ENCODE peak calls at places on chromosome 10, in five cellular contexts. M, L, R, J and N are unnamed samples.
A peak's percentile ranks its signal among the peaks of the same experiment; 100 is the strongest.

GRCh38 chr10:28818645-28819036 is 141.3 kb downstream of the BAMBI start:
- DNase-seq in M (no peak), J (no peak), R (no peak), L (peak; percentile 81), N (no peak)

GRCh38 chr10:58892039-58892665 is 284.3 kb upstream of the PHYHIPL start:
- DNase-seq in M (no peak), R (no peak), L (no peak), J (no peak), N (no peak)

GRCh38 chr10:36094091-36094490 is 452.0 kb upstream of the FZD8 start:
- DNase-seq in J (no peak), L (no peak), R (peak; percentile 3), M (no peak), N (no peak)

GRCh38 chr10:118383063-118383689 is 41.1 kb upstream of the FAM204A start:
- DNase-seq in M (no peak), J (no peak), R (no peak), L (no peak), N (no peak)

GRCh38 chr10:58457761-58458616 is 54.7 kb upstream of the BICC1 start:
- DNase-seq in L (peak; percentile 77), M (peak; percentile 54), R (peak; percentile 38), J (no peak), N (peak; percentile 68)

GRCh38 chr10:117327262-117327661 is 48.0 kb downstream of the PDZD8 start:
- DNase-seq in R (no peak), M (no peak), L (no peak), J (no peak), N (no peak)

GRCh38 chr10:132746801-132747625 is 38.9 kb downstream of the NKX6-2 start:
- DNase-seq in L (no peak), M (no peak), R (no peak), J (no peak), N (peak; percentile 24)

GRCh38 chr10:68082815-68083395 is 7.8 kb upstream of the HERC4 start:
- DNase-seq in L (no peak), J (no peak), M (no peak), R (no peak), N (no peak)

GRCh38 chr10:95303535-95303934 is 12.7 kb upstream of the PDLIM1 start:
- DNase-seq in R (no peak), L (no peak), J (no peak), M (peak; percentile 34), N (no peak)

GRCh38 chr10:128160335-128160734 is 34.1 kb upstream of the MKI67 start:
- DNase-seq in J (no peak), M (no peak), L (no peak), R (no peak), N (no peak)

GRCh38 chr10:67612577-67613537 is 83.1 kb downstream of the CTNNA3 start:
- DNase-seq in M (no peak), J (peak; percentile 54), L (no peak), R (peak; percentile 45), N (no peak)

GRCh38 chr10:35635576-35635975 is 6.5 kb downstream of the FZD8 start:
- DNase-seq in J (no peak), M (peak; percentile 68), L (peak; percentile 37), R (peak; percentile 63), N (no peak)

GRCh38 chr10:119871881-119872609 is 598 bp downstream of the MCMBP start:
- DNase-seq in M (peak; percentile 76), J (peak; percentile 75), R (peak; percentile 49), L (peak; percentile 34), N (no peak)

GRCh38 chr10:72291019-72291532 is 17.4 kb downstream of the DDIT4 start:
- DNase-seq in L (no peak), R (peak; percentile 63), M (no peak), J (no peak), N (no peak)

GRCh38 chr10:130201043-130201380 is 64.8 kb downstream of the GLRX3 start:
- DNase-seq in J (no peak), L (no peak), R (no peak), M (no peak), N (no peak)

GRCh38 chr10:86943316-86944030 is 13.9 kb downstream of the MMRN2 start:
- DNase-seq in R (no peak), L (no peak), J (no peak), M (peak; percentile 42), N (no peak)

GRCh38 chr10:114714281-114714741 is 56.2 kb upstream of the ABLIM1 start:
- DNase-seq in R (peak; percentile 79), J (no peak), M (no peak), L (no peak), N (peak; percentile 84)

GRCh38 chr10:101818958-101819633 is 852 bp upstream of the OGA start:
- DNase-seq in M (no peak), L (peak; percentile 47), R (peak; percentile 25), J (no peak), N (no peak)

GRCh38 chr10:132684164-132684891 is 101.6 kb downstream of the NKX6-2 start:
- DNase-seq in R (peak; percentile 59), L (no peak), M (peak; percentile 50), J (no peak), N (no peak)

GRCh38 chr10:121702351-121703320 is 104.4 kb upstream of the FGFR2 start:
- DNase-seq in M (no peak), J (no peak), L (no peak), R (peak; percentile 80), N (peak; percentile 50)

GRCh38 chr10:86244995-86245394 is 121.6 kb downstream of the GRID1 start:
- DNase-seq in L (no peak), J (no peak), M (no peak), R (no peak), N (no peak)

GRCh38 chr10:72261323-72262018 is 12.3 kb upstream of the DDIT4 start:
- DNase-seq in M (peak; percentile 69), L (no peak), J (no peak), R (peak; percentile 66), N (no peak)

GRCh38 chr10:121240011-121240410 is 358.2 kb downstream of the FGFR2 start:
- DNase-seq in L (no peak), J (no peak), M (peak; percentile 91), R (peak; percentile 52), N (no peak)

GRCh38 chr10:27819781-27820531 is 74.3 kb upstream of the MKX start:
- DNase-seq in M (no peak), J (no peak), R (peak; percentile 4), L (no peak), N (peak; percentile 87)

GRCh38 chr10:101766306-101766705 is 9.6 kb downstream of the FGF8 start:
- DNase-seq in L (no peak), M (no peak), J (no peak), R (no peak), N (no peak)

GRCh38 chr10:93160829-93161228 is 87.1 kb downstream of the CYP26A1 start:
- DNase-seq in J (no peak), L (no peak), R (peak; percentile 41), M (peak; percentile 47), N (no peak)

GRCh38 chr10:119199231-119199992 is 8.0 kb upstream of the GRK5 start:
- DNase-seq in L (peak; percentile 72), R (peak; percentile 58), M (peak; percentile 81), J (no peak), N (no peak)

GRCh38 chr10:12945709-12946359 is 55.7 kb downstream of the CCDC3 start:
- DNase-seq in M (no peak), L (no peak), J (peak; percentile 6), R (no peak), N (no peak)

GRCh38 chr10:3193751-3194150 is 21.2 kb upstream of the PITRM1 start:
- DNase-seq in M (no peak), L (no peak), J (no peak), R (no peak), N (no peak)
- TF ChIP-seq CTCF in M (no peak), L (no peak), J (no peak), R (no peak), N (no peak)

DNA sequence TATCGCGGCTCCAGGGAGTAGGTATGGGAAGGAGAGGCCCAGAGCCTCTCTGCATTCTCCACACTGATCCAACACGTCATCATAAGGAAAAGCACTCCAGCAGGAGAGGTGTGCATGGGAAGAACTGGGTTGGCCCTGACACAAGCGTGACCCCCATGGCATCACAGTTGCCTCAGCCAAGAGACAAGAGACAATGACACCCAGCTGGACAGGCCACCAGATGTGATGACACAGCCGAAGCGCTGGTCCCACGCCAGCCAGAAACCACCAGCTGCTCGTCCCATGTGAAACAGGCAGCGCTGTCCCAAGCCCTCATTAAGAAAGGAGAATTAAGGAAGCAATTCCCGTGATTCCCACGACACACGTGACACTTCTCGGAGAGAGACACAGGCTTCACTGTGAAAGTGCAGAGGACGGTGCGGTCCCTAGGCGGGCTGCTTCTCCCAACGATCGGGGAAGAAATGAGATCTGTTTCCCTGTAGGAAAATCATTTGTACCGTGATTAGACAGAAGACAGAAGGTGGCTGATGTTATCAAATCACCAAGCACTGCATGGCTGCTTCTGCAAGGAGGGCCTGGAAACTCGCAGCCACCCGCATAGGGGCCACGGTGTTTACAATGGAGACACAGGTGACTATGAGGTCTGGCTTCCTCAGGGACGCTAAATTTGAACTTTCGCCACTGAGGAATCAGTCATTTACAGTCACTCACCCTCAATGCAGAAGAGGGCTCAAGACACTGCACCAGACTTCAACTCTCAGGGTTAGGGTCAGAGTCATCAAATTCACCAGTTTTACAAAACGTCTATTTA is 74.5 kb downstream of the DIP2C start:
- DNase-seq in J (no peak), L (peak; percentile 10), R (no peak), M (no peak), N (no peak)
- H3K4me3 ChIP-seq in J (no peak overlapping the region), L (no peak overlapping the region), R (no peak overlapping the region), M (no peak overlapping the region), N (no peak overlapping the region)

DNA sequence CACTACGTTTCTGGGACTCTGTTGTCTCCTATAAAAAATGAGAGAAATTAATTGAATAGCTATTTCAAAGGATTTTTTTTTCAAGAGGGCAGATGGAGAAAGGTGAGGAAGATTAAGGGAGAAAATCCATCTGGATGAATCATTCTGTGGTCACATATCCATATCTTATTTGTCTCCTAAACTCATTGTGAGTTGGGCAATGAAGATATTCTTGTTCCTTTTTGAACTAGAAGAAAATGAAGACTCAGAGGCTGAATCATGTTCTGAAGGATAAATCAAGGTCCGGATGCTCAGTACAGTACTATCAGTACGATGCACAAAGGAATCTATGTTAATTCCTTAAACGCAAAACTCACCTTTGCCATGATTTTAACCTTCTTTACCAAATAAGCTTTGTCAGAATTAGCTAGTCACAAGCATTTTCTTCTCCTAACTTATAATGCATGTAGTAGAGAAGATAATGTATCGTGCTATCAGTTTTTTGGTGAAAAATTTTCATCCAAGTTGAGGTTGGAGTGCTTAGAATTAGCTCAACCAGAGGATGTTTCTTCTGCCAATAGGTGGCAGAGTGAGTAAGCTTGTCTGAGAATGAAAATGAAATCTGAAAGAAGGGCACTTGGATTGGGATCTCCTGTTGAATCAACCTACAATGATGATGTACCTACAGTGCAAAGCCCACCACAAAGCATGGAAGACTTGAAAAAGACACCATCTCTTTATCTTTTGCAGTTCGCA is 446.9 kb downstream of the KIF20B start:
- DNase-seq in L (no peak), M (no peak), R (peak; percentile 78), J (no peak), N (no peak)
- TF ChIP-seq CTCF in L (no peak), M (no peak), R (peak; percentile 57), J (peak; percentile 65), N (peak; percentile 81)

GRCh38 chr10:74852406-74852805 is 26.0 kb downstream of the KAT6B start:
- DNase-seq in L (no peak), M (no peak), J (no peak), R (peak; percentile 85), N (no peak)

GRCh38 chr10:74856940-74857339 is 30.5 kb downstream of the KAT6B start:
- DNase-seq in L (no peak), J (no peak), R (no peak), M (no peak), N (no peak)

GRCh38 chr10:74855027-74855426 is 28.6 kb downstream of the KAT6B start:
- DNase-seq in J (peak; percentile 12), M (no peak), L (no peak), R (no peak), N (no peak)

GRCh38 chr10:74855439-74855838 is 29.0 kb downstream of the KAT6B start:
- DNase-seq in M (no peak), J (no peak), L (no peak), R (no peak), N (no peak)

GRCh38 chr10:74854610-74855009 is 28.2 kb downstream of the KAT6B start:
- DNase-seq in M (no peak), J (peak; percentile 9), L (no peak), R (no peak), N (no peak)
- H3K4me3 ChIP-seq in M (no peak overlapping the region), J (peak overlapping the region; percentile 24), L (no peak overlapping the region), R (no peak overlapping the region), N (no peak overlapping the region)